ENCODE peak calls at places on chromosomes 11 and 22, in four cellular contexts. One of them, this sample, is unnamed.

GRCh38 chr11:112163875-112164521 is at the start of gene IL18:
- DNase-seq in K562: peak
- DNase-seq in GM12878: no peak
- DNase-seq in HepG2: no peak
- DNase-seq in this sample: peak

GRCh38 chr11:134071306-134071705 is 2.4 kb downstream of the JAM3 start:
- DNase-seq in K562: no peak
- DNase-seq in GM12878: no peak
- DNase-seq in HepG2: no peak
- DNase-seq in this sample: no peak

GRCh38 chr11:118200497-118200896 is 24.1 kb upstream of the SCN2B start:
- DNase-seq in K562: no peak
- DNase-seq in GM12878: no peak
- DNase-seq in HepG2: no peak
- DNase-seq in this sample: no peak

GRCh38 chr22:45511847-45512261 is 9.2 kb downstream of the FBLN1 start:
- DNase-seq in K562: no peak
- DNase-seq in GM12878: no peak
- DNase-seq in HepG2: no peak
- DNase-seq in this sample: no peak

GRCh38 chr11:73554677-73555320 is 43.1 kb downstream of the FAM168A start:
- DNase-seq in K562: no peak
- DNase-seq in GM12878: no peak
- DNase-seq in HepG2: peak
- DNase-seq in this sample: peak

GRCh38 chr22:30947163-30947820 is 21.3 kb downstream of the MORC2 start:
- DNase-seq in K562: no peak
- DNase-seq in GM12878: no peak
- DNase-seq in HepG2: no peak
- DNase-seq in this sample: no peak

GRCh38 chr11:86288776-86289507 is 13.1 kb upstream of the HIKESHI start:
- DNase-seq in K562: no peak
- DNase-seq in GM12878: no peak
- DNase-seq in HepG2: no peak
- DNase-seq in this sample: no peak

GRCh38 chr11:17722000-17722643 is 2.8 kb downstream of the MYOD1 start:
- DNase-seq in K562: peak
- DNase-seq in GM12878: no peak
- DNase-seq in HepG2: no peak
- DNase-seq in this sample: peak

GRCh38 chr11:10654211-10655150 is 39.1 kb downstream of the IRAG1 start:
- DNase-seq in K562: peak
- DNase-seq in GM12878: peak
- DNase-seq in HepG2: peak
- DNase-seq in this sample: peak

DNA sequence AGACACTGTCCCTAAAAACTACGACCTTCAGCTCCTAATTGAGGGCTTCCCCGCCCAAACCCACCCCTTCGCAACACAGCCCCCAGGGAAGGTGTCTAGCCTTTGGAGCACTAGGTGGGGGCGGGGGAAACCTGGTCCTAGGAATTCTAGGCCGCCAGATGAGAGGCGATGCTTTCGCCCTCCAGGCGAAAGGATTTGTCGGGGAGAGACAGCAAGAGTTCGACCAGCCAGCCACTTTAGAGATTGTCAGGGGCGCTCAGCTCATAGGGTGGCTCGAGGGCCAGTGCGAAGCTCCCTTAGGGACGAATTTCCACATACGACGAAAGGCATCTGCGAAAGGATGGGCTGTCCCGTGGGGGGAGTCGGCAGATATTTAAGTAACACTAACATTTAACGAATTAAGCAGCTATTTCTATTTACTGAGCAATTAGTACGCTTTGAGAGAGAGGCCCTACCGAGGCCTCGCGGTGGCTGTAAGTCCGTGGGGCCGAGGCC is 5.3 kb downstream of the CD248 start:
- DNase-seq in K562: no peak
- DNase-seq in GM12878: no peak
- DNase-seq in HepG2: no peak
- DNase-seq in this sample: peak
- TF ChIP-seq CTCF in K562: peak
- TF ChIP-seq CTCF in GM12878: no peak
- TF ChIP-seq CTCF in HepG2: no peak
- TF ChIP-seq CTCF in this sample: no peak

GRCh38 chr22:16806401-16806800 is 18.8 kb downstream of the XKR3 start:
- DNase-seq in K562: no peak
- DNase-seq in GM12878: no peak
- DNase-seq in HepG2: no peak
- DNase-seq in this sample: peak

GRCh38 chr22:16801571-16801970 is 23.6 kb downstream of the XKR3 start:
- DNase-seq in K562: no peak
- DNase-seq in GM12878: no peak
- DNase-seq in HepG2: no peak
- DNase-seq in this sample: no peak

GRCh38 chr22:16803255-16803917 is 21.8 kb downstream of the XKR3 start:
- DNase-seq in K562: no peak
- DNase-seq in GM12878: no peak
- DNase-seq in HepG2: no peak
- DNase-seq in this sample: no peak

GRCh38 chr22:16807109-16807508 is 18.1 kb downstream of the XKR3 start:
- DNase-seq in K562: peak
- DNase-seq in GM12878: no peak
- DNase-seq in HepG2: no peak
- DNase-seq in this sample: no peak

DNA sequence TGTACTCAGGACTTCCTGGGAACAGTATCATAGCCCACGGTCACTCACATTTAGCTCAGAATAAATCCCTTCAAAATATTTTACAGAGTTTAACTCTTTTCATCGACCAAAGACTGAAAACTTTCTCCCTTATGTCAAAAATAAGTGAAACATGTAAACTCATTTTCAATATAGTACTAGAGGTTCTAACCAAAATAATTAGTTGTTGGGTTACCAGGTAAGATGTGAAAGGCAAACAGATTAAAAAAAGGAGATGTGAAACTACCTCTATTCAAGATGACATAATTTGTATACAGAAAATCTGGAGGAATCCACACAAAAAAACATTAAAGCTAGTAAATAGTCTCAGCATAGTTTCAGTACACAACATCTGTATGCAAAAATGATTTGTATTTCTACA is 20.3 kb downstream of the XKR3 start:
- DNase-seq in K562: peak
- DNase-seq in GM12878: no peak
- DNase-seq in HepG2: no peak
- DNase-seq in this sample: no peak
- H2AFZ ChIP-seq in K562: no peak
- H2AFZ ChIP-seq in GM12878: no peak
- H2AFZ ChIP-seq in HepG2: no peak
- H2AFZ ChIP-seq in this sample: no peak

GRCh38 chr11:47330002-47330911 is 22.2 kb downstream of the MYBPC3 start:
- DNase-seq in K562: no peak
- DNase-seq in GM12878: no peak
- DNase-seq in HepG2: no peak
- DNase-seq in this sample: peak
- TF ChIP-seq JUNB in K562: no peak
- TF ChIP-seq JUNB in GM12878: no peak
- TF ChIP-seq JUNB in HepG2: no peak
- TF ChIP-seq JUNB in this sample: no peak

DNA sequence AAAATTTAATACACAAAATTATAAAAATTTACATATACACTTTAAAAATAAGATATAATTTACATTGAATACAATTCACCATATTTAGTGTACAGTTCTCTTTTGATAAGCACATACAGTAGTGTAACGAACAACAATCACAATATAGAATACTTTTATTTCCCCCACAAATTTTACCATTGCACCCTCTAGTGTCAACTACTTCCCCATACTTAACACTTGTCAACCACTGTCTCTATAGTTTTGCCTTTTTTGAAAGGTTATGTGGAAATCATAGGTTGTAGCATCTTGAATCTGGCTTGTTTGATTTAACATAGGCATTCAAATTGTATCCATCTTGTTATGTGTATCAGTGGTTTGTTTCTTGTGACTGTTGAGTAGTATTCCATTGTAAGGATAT is 21.3 kb upstream of the PANX1 start:
- DNase-seq in K562: no peak
- DNase-seq in GM12878: no peak
- DNase-seq in HepG2: no peak
- DNase-seq in this sample: peak
- TF ChIP-seq CTCF in K562: peak
- TF ChIP-seq CTCF in GM12878: no peak
- TF ChIP-seq CTCF in HepG2: no peak
- TF ChIP-seq CTCF in this sample: peak

DNA sequence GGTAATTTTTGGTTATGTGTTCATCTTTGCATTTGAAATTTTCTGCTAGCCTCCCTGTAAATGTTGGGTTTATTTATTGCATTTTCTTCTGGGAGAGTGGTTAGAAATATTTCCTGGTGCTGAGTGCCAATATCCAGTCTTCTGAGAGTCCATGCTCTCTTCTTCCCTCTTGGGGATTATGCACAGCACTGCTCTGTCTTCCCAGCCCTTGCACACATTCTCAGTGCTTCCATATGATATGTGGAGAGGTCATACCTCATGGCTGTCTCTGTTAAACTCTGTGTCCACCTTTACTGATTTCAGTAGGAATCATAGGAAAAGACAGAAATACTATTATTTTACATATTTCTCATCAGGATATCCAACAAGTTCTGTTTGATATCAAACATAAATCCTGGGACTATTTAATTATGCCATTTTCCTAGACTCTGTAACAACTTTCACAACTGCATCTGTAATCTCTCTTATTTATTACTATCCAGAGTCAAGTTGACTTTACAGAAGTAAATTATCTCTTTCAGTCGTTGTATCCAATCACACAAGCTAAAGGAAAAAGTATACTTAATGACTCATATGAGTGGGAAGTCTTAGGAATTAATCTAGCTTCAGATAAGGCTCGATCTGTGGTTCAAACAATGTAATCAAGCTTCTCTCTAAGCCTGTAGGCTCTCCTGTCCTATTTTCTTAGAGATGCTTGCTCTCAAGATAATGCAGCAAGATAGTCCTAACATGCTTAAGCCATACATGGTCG is 2.7 kb upstream of the NXPE1 start:
- DNase-seq in K562: no peak
- DNase-seq in GM12878: no peak
- DNase-seq in HepG2: no peak
- DNase-seq in this sample: no peak
- H2AFZ ChIP-seq in K562: no peak
- H2AFZ ChIP-seq in GM12878: no peak
- H2AFZ ChIP-seq in HepG2: no peak
- H2AFZ ChIP-seq in this sample: no peak

GRCh38 chr11:92423133-92423532 is 198.5 kb downstream of the FAT3 start:
- DNase-seq in K562: no peak
- DNase-seq in GM12878: no peak
- DNase-seq in HepG2: no peak
- DNase-seq in this sample: no peak
- TF ChIP-seq JUNB in K562: no peak
- TF ChIP-seq JUNB in GM12878: no peak
- TF ChIP-seq JUNB in HepG2: no peak
- TF ChIP-seq JUNB in this sample: no peak

DNA sequence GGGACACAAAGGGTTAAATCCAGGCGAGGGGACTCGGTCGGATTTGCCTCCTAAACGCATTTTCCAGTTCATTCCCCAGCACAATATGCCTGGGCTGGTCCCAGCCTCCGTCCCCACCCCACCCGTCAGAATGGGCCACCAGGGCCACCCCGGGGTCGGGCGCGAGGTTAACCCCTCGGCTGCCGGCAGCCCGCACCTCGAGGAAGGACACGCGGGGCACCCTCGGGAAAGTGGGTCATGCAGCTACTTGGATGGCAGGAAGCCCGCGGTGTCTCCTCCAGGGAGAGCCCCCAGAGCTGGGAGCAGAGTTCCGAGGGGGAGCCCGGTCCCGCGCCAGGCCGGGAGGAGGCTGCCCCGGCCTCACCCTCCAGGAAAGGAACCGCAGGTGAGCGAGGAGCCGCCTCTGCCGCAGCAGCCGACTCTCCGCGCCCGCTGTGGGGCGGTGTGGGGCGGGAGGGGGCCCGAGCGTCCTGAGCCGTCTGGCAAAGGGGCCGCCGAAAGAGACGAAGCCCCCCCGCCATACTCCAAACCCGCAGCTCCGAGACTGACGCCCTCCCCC is 1.4 kb downstream of the NECTIN1 start:
- DNase-seq in K562: peak
- DNase-seq in GM12878: no peak
- DNase-seq in HepG2: no peak
- DNase-seq in this sample: peak
- TF ChIP-seq CTCF in K562: no peak
- TF ChIP-seq CTCF in GM12878: peak
- TF ChIP-seq CTCF in HepG2: peak
- TF ChIP-seq CTCF in this sample: peak

DNA sequence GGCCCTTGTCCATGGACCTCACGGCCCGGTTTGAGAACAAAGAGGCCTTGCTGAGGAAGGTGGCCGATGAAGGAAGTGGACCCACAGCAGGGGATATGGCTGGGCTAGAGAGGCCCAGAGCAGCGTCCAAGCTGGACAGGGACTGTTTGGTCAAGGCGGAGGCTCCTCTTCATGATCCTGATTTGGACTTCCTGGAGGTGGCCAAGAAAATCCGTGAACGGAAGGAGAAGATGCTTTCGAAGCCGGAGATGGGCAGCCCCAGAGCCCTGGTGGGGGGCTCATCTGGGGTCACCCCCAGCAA is 76.3 kb downstream of the KIAA1671 start:
- DNase-seq in K562: no peak
- DNase-seq in GM12878: no peak
- DNase-seq in HepG2: no peak
- DNase-seq in this sample: no peak
- H2AFZ ChIP-seq in K562: peak
- H2AFZ ChIP-seq in GM12878: no peak
- H2AFZ ChIP-seq in HepG2: no peak
- H2AFZ ChIP-seq in this sample: no peak

GRCh38 chr11:2591805-2592204 is 108.0 kb downstream of the KCNQ1OT1 start:
- DNase-seq in K562: peak
- DNase-seq in GM12878: no peak
- DNase-seq in HepG2: no peak
- DNase-seq in this sample: no peak
- TF ChIP-seq JUNB in K562: no peak
- TF ChIP-seq JUNB in GM12878: no peak
- TF ChIP-seq JUNB in HepG2: no peak
- TF ChIP-seq JUNB in this sample: no peak

DNA sequence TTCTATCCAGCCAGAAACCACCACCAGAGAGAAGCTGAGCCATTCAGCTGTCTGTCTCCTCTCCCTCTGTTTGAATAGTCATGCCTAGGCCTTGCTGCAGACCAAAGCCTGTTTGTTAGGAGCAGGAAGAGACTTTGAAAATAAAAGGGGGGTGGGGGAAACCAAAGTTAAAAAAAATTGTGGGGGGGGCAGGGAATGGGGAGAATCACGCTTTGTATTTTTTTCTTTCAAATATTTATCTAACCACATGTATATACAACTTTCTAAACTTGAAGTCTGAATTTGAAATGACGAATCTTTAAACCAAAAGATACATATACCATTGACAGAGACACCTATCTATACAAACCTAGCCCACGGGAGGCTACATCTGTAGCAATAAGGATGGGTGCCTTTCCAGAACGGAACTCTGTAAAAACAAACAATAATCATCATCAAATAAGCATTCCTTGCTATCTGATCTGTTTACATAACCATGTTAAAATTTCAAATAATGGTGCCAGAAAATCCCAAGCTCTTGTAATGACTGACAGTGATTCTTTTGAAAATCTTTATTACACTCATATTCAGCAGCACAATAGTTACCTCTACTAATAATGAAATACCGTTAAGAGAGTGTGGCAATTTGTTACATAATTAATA is 14.3 kb downstream of the DDX17 start:
- DNase-seq in K562: no peak
- DNase-seq in GM12878: no peak
- DNase-seq in HepG2: peak
- DNase-seq in this sample: no peak
- TF ChIP-seq CTCF in K562: no peak
- TF ChIP-seq CTCF in GM12878: no peak
- TF ChIP-seq CTCF in HepG2: no peak
- TF ChIP-seq CTCF in this sample: no peak

This sample was measured in GM23338.